ENCODE peak calls at places on chromosomes 4 and X, in six cellular contexts. One of them, this sample, is unnamed. For H3K4me1, the result is how much of the 10 kb centered on the place peaks cover.

GRCh38 chrX:151697537-151697936 is 2.3 kb downstream of the PRRG3 start:
- DNase-seq in HCT116: no peak
- DNase-seq in K562: no peak
- DNase-seq in HepG2: no peak
- DNase-seq in GM12878: no peak
- DNase-seq in H1: no peak
- DNase-seq in this sample: no peak

GRCh38 chr4:108852691-108853090 is 89.8 kb upstream of the ETNPPL start:
- DNase-seq in HCT116: no peak
- DNase-seq in K562: no peak
- DNase-seq in HepG2: no peak
- DNase-seq in GM12878: no peak
- DNase-seq in H1: no peak
- DNase-seq in this sample: no peak

GRCh38 chr4:54475546-54475945 is 182.2 kb upstream of the KIT start:
- DNase-seq in HCT116: no peak
- DNase-seq in K562: no peak
- DNase-seq in HepG2: no peak
- DNase-seq in GM12878: no peak
- DNase-seq in H1: no peak
- DNase-seq in this sample: no peak

GRCh38 chr4:6134612-6135220 is 65.6 kb downstream of the JAKMIP1 start:
- DNase-seq in HCT116: peak
- DNase-seq in K562: peak
- DNase-seq in HepG2: peak
- DNase-seq in GM12878: peak
- DNase-seq in H1: no peak
- DNase-seq in this sample: no peak

GRCh38 chr4:180751009-180751408 is 1492.2 kb upstream of the TENM3 start:
- DNase-seq in HCT116: no peak
- DNase-seq in K562: no peak
- DNase-seq in HepG2: no peak
- DNase-seq in GM12878: no peak
- DNase-seq in H1: no peak
- DNase-seq in this sample: no peak

GRCh38 chrX:101460669-101461068 is 24.6 kb upstream of the ARMCX4 start:
- DNase-seq in HCT116: no peak
- DNase-seq in K562: no peak
- DNase-seq in HepG2: no peak
- DNase-seq in GM12878: no peak
- DNase-seq in H1: no peak
- DNase-seq in this sample: no peak

GRCh38 chr4:183601381-183601780 is 57.6 kb downstream of the RWDD4 start:
- DNase-seq in HCT116: no peak
- DNase-seq in K562: no peak
- DNase-seq in HepG2: no peak
- DNase-seq in GM12878: no peak
- DNase-seq in H1: no peak
- DNase-seq in this sample: no peak

GRCh38 chr4:109733728-109734127 is 3.9 kb upstream of the PLA2G12A start:
- DNase-seq in HCT116: no peak
- DNase-seq in K562: no peak
- DNase-seq in HepG2: no peak
- DNase-seq in GM12878: no peak
- DNase-seq in H1: no peak
- DNase-seq in this sample: no peak

GRCh38 chr4:168803727-168804126 is 206.3 kb downstream of the CBR4 start:
- DNase-seq in HCT116: no peak
- DNase-seq in K562: no peak
- DNase-seq in HepG2: no peak
- DNase-seq in GM12878: no peak
- DNase-seq in H1: no peak
- DNase-seq in this sample: peak

GRCh38 chrX:10741003-10741402 is 120.6 kb upstream of the MID1 start:
- DNase-seq in HCT116: no peak
- DNase-seq in K562: no peak
- DNase-seq in HepG2: no peak
- DNase-seq in GM12878: no peak
- DNase-seq in H1: no peak
- DNase-seq in this sample: no peak

GRCh38 chrX:99301990-99302389 is 1108.1 kb downstream of the PCDH19 start:
- DNase-seq in HCT116: no peak
- DNase-seq in K562: no peak
- DNase-seq in HepG2: peak
- DNase-seq in GM12878: no peak
- DNase-seq in H1: no peak
- DNase-seq in this sample: peak

GRCh38 chr4:35163189-35163588 is 1081.1 kb downstream of the ARAP2 start:
- DNase-seq in HCT116: no peak
- DNase-seq in K562: no peak
- DNase-seq in HepG2: no peak
- DNase-seq in GM12878: no peak
- DNase-seq in H1: no peak
- DNase-seq in this sample: no peak

GRCh38 chr4:123631699-123632098 is 235.1 kb downstream of the SPRY1 start:
- DNase-seq in HCT116: no peak
- DNase-seq in K562: no peak
- DNase-seq in HepG2: no peak
- DNase-seq in GM12878: no peak
- DNase-seq in H1: no peak
- DNase-seq in this sample: no peak

GRCh38 chrX:120000490-120001246 is 57.1 kb upstream of the NKAP start:
- DNase-seq in HCT116: no peak
- DNase-seq in K562: no peak
- DNase-seq in HepG2: no peak
- DNase-seq in GM12878: no peak
- DNase-seq in H1: peak
- DNase-seq in this sample: no peak

GRCh38 chrX:22163306-22163705 is 109.4 kb upstream of the CBLL2 start:
- DNase-seq in HCT116: no peak
- DNase-seq in K562: no peak
- DNase-seq in HepG2: no peak
- DNase-seq in GM12878: no peak
- DNase-seq in H1: no peak
- DNase-seq in this sample: no peak

GRCh38 chr4:7412586-7412975 is 22.1 kb downstream of the PSAPL1 start:
- DNase-seq in HCT116: no peak
- DNase-seq in K562: no peak
- DNase-seq in HepG2: no peak
- DNase-seq in GM12878: no peak
- DNase-seq in H1: peak
- DNase-seq in this sample: no peak

GRCh38 chr4:53480909-53481308 is 103.5 kb downstream of the FIP1L1 start:
- DNase-seq in HCT116: no peak
- DNase-seq in K562: no peak
- DNase-seq in HepG2: no peak
- DNase-seq in GM12878: no peak
- DNase-seq in H1: no peak
- DNase-seq in this sample: peak

GRCh38 chr4:24889991-24890390 is 22.9 kb downstream of the CCDC149 start:
- DNase-seq in HCT116: no peak
- DNase-seq in K562: no peak
- DNase-seq in HepG2: no peak
- DNase-seq in GM12878: peak
- DNase-seq in H1: no peak
- DNase-seq in this sample: no peak

GRCh38 chrX:115459883-115460564 is 101.0 kb upstream of the PLS3 start:
- DNase-seq in HCT116: no peak
- DNase-seq in K562: no peak
- DNase-seq in HepG2: no peak
- DNase-seq in GM12878: no peak
- DNase-seq in H1: no peak
- DNase-seq in this sample: no peak

GRCh38 chr4:86935833-86936721 is 1.3 kb downstream of the AFF1 start:
- DNase-seq in HCT116: peak
- DNase-seq in K562: peak
- DNase-seq in HepG2: peak
- DNase-seq in GM12878: peak
- DNase-seq in H1: peak
- DNase-seq in this sample: peak

GRCh38 chr4:82017680-82018079 is 356.1 kb downstream of the HNRNPD start:
- DNase-seq in HCT116: no peak
- DNase-seq in K562: peak
- DNase-seq in HepG2: peak
- DNase-seq in GM12878: no peak
- DNase-seq in H1: no peak
- DNase-seq in this sample: no peak

GRCh38 chr4:6620296-6620695 is 20.2 kb upstream of the MRFAP1 start:
- DNase-seq in HCT116: no peak
- DNase-seq in K562: no peak
- DNase-seq in HepG2: no peak
- DNase-seq in GM12878: no peak
- DNase-seq in H1: no peak
- DNase-seq in this sample: no peak

GRCh38 chr4:119142837-119143236 is 7.2 kb downstream of the MYOZ2 start:
- DNase-seq in HCT116: no peak
- DNase-seq in K562: no peak
- DNase-seq in HepG2: no peak
- DNase-seq in GM12878: no peak
- DNase-seq in H1: no peak
- DNase-seq in this sample: no peak

GRCh38 chrX:51420610-51421009 is 75.8 kb downstream of the NUDT11 start:
- DNase-seq in HCT116: peak
- DNase-seq in K562: peak
- DNase-seq in HepG2: peak
- DNase-seq in GM12878: no peak
- DNase-seq in H1: no peak
- DNase-seq in this sample: peak

GRCh38 chr4:124973716-124974115 is 261.2 kb upstream of the ANKRD50 start:
- DNase-seq in HCT116: no peak
- DNase-seq in K562: no peak
- DNase-seq in HepG2: no peak
- DNase-seq in GM12878: no peak
- DNase-seq in H1: no peak
- DNase-seq in this sample: no peak

DNA sequence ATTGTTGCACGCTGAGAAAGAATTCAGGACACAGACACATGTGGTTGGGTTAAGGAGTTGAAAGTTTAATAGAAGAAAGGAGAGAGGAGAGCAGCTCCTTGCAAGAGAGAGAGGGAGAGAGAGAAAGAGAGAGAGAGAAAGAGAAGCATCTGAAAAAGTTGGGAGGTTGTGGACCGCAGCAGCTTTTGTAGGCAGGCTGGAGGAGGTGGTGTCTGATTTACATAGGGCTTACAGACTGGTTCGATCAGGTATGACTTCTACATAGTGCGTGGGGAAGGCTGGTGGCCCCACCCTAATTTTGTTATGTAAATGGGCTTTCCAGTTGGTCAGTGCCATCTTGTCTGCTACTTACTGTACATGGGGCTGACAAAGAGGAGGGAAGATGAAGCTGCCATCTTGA is 27.5 kb upstream of the GYG2 start:
- DNase-seq in HCT116: no peak
- DNase-seq in K562: no peak
- DNase-seq in HepG2: no peak
- DNase-seq in GM12878: no peak
- DNase-seq in H1: no peak
- DNase-seq in this sample: no peak
- TF ChIP-seq YY1 in HCT116: no peak
- TF ChIP-seq YY1 in K562: no peak
- TF ChIP-seq YY1 in HepG2: no peak
- TF ChIP-seq YY1 in GM12878: no peak
- TF ChIP-seq YY1 in H1: no peak
- TF ChIP-seq YY1 in this sample: no peak

GRCh38 chrX:139930923-139931645 is 1.8 kb downstream of the ATP11C start:
- DNase-seq in HCT116: no peak
- DNase-seq in K562: peak
- DNase-seq in HepG2: peak
- DNase-seq in GM12878: no peak
- DNase-seq in H1: no peak
- DNase-seq in this sample: no peak

GRCh38 chrX:139931646-139932076 is 1.2 kb downstream of the ATP11C start:
- DNase-seq in HCT116: no peak
- DNase-seq in K562: peak
- DNase-seq in HepG2: no peak
- DNase-seq in GM12878: no peak
- DNase-seq in H1: no peak
- DNase-seq in this sample: no peak

GRCh38 chrX:139932901-139933796 is at the start of gene ATP11C:
- DNase-seq in HCT116: peak
- DNase-seq in K562: peak
- DNase-seq in HepG2: peak
- DNase-seq in GM12878: peak
- DNase-seq in H1: peak
- DNase-seq in this sample: peak

GRCh38 chrX:139933904-139934303 is 1.1 kb upstream of the ATP11C start:
- DNase-seq in HCT116: no peak
- DNase-seq in K562: no peak
- DNase-seq in HepG2: peak
- DNase-seq in GM12878: no peak
- DNase-seq in H1: no peak
- DNase-seq in this sample: no peak

GRCh38 chrX:139932077-139932900 is 564 bp downstream of the ATP11C start:
- DNase-seq in HCT116: no peak
- DNase-seq in K562: peak
- DNase-seq in HepG2: no peak
- DNase-seq in GM12878: no peak
- DNase-seq in H1: no peak
- DNase-seq in this sample: no peak
- TF ChIP-seq ZNF274 in HCT116: no peak
- TF ChIP-seq ZNF274 in K562: no peak
- TF ChIP-seq ZNF274 in HepG2: no peak
- TF ChIP-seq ZNF274 in GM12878: no peak
- TF ChIP-seq ZNF274 in H1: no peak
- TF ChIP-seq ZNF274 in this sample: no peak

DNA sequence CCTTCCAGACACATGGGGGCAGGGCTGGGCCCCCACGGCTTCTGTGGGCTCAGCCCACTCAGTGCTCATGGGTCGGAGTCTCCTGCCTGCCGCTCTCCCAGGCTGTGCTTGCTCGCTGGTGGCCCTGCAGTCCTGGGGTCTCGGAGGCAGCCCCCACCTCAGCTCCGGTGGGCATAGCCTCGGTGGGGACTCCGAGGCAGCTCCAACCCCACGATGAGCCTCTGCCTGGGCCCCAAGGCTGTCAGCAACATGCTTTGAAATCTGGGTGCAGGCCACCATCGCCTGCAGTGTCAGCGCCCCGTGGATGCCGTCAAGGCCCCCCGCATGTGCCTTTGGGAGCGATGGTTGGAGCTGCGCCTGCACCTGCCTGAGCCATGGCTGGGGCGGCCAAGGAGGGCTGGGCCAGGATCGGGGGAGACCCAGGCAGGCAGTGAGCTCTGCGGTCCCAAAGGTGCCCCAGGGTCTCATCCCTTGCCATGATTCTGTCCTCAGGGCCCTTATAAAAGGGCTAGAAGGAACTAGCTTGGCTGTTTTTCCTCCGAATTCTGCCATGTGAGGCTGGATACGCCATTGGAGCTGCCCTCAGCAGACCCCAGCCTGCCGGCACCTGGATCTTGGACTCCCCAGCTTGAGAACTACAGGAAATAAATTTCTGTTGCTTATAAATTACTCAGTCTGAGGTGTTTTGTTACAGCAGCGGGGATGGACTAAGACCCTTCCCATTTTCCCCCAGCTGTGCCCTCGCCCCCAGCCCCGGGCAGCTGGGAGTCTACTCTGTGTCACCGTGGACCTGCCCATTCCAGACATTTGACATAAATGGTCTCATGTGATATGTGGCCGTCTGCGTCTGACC is 30.4 kb upstream of the SPON2 start:
- DNase-seq in HCT116: no peak
- DNase-seq in K562: no peak
- DNase-seq in HepG2: no peak
- DNase-seq in GM12878: no peak
- DNase-seq in H1: no peak
- DNase-seq in this sample: no peak
- H3K4me1 ChIP-seq in HCT116: under half
- H3K4me1 ChIP-seq in K562: under half
- H3K4me1 ChIP-seq in HepG2: under half
- H3K4me1 ChIP-seq in GM12878: under half
- H3K4me1 ChIP-seq in H1: under half
- H3K4me1 ChIP-seq in this sample: under half

GRCh38 chrX:41449615-41450014 is 2.5 kb downstream of the NYX start:
- DNase-seq in HCT116: no peak
- DNase-seq in K562: no peak
- DNase-seq in HepG2: no peak
- DNase-seq in GM12878: no peak
- DNase-seq in H1: no peak
- DNase-seq in this sample: no peak
- TF ChIP-seq YY1 in HCT116: no peak
- TF ChIP-seq YY1 in K562: no peak
- TF ChIP-seq YY1 in HepG2: no peak
- TF ChIP-seq YY1 in GM12878: no peak
- TF ChIP-seq YY1 in H1: no peak
- TF ChIP-seq YY1 in this sample: no peak

This sample was measured in NT2/D1.